ENCODE peak calls at places on chromosomes 1 and 21, in five cellular contexts. One of them, this sample, is unnamed.

GRCh38 chr1:153697191-153697872 is 18.8 kb downstream of the NPR1 start:
- DNase-seq in mucosa of descending colon: no peak
- DNase-seq in cardiac muscle cell: peak
- DNase-seq in suprapubic skin: no peak
- DNase-seq in stomach: no peak
- DNase-seq in this sample: no peak

GRCh38 chr1:159900086-159900680 is at the start of gene CFAP45:
- DNase-seq in mucosa of descending colon: peak
- DNase-seq in cardiac muscle cell: peak
- DNase-seq in suprapubic skin: peak
- DNase-seq in stomach: peak
- DNase-seq in this sample: no peak

GRCh38 chr1:89382479-89382878 is 18.6 kb downstream of the GBP6 start:
- DNase-seq in mucosa of descending colon: no peak
- DNase-seq in cardiac muscle cell: no peak
- DNase-seq in suprapubic skin: no peak
- DNase-seq in stomach: no peak
- DNase-seq in this sample: no peak

GRCh38 chr1:155038602-155039307 is 5.1 kb downstream of the DCST1 start:
- DNase-seq in mucosa of descending colon: peak
- DNase-seq in cardiac muscle cell: no peak
- DNase-seq in suprapubic skin: no peak
- DNase-seq in stomach: peak
- DNase-seq in this sample: no peak

GRCh38 chr1:153649137-153649866 is 9.2 kb upstream of the SNAPIN start:
- DNase-seq in mucosa of descending colon: no peak
- DNase-seq in cardiac muscle cell: no peak
- DNase-seq in suprapubic skin: peak
- DNase-seq in stomach: peak
- DNase-seq in this sample: no peak

GRCh38 chr1:27727126-27727525 is 1.4 kb downstream of the FAM76A start:
- DNase-seq in mucosa of descending colon: no peak
- DNase-seq in cardiac muscle cell: no peak
- DNase-seq in suprapubic skin: no peak
- DNase-seq in stomach: no peak
- DNase-seq in this sample: no peak

GRCh38 chr1:83998205-83998598 is 730 bp downstream of the TTLL7 start:
- DNase-seq in mucosa of descending colon: no peak
- DNase-seq in cardiac muscle cell: no peak
- DNase-seq in suprapubic skin: no peak
- DNase-seq in stomach: no peak
- DNase-seq in this sample: no peak

GRCh38 chr1:31984419-31985347 is 29.0 kb upstream of the KHDRBS1 start:
- DNase-seq in mucosa of descending colon: no peak
- DNase-seq in cardiac muscle cell: peak
- DNase-seq in suprapubic skin: no peak
- DNase-seq in stomach: no peak
- DNase-seq in this sample: no peak

GRCh38 chr1:198915327-198916231 is 276.7 kb downstream of the PTPRC start:
- DNase-seq in mucosa of descending colon: no peak
- DNase-seq in cardiac muscle cell: no peak
- DNase-seq in suprapubic skin: no peak
- DNase-seq in stomach: no peak
- DNase-seq in this sample: no peak

GRCh38 chr1:172279951-172280350 is 140.5 kb upstream of the C1orf105 start:
- DNase-seq in mucosa of descending colon: no peak
- DNase-seq in cardiac muscle cell: no peak
- DNase-seq in suprapubic skin: no peak
- DNase-seq in stomach: no peak
- DNase-seq in this sample: no peak

GRCh38 chr1:104856091-104856490 is 1106.4 kb downstream of the AMY1C start:
- DNase-seq in mucosa of descending colon: no peak
- DNase-seq in cardiac muscle cell: no peak
- DNase-seq in suprapubic skin: peak
- DNase-seq in stomach: no peak
- DNase-seq in this sample: no peak

GRCh38 chr1:215794151-215794550 is 227.0 kb downstream of the KCTD3 start:
- DNase-seq in mucosa of descending colon: no peak
- DNase-seq in cardiac muscle cell: no peak
- DNase-seq in suprapubic skin: no peak
- DNase-seq in stomach: no peak
- DNase-seq in this sample: no peak

GRCh38 chr1:168582690-168583325 is 6.4 kb downstream of the XCL1 start:
- DNase-seq in mucosa of descending colon: no peak
- DNase-seq in cardiac muscle cell: no peak
- DNase-seq in suprapubic skin: no peak
- DNase-seq in stomach: no peak
- DNase-seq in this sample: no peak

GRCh38 chr1:21247892-21248715 is 42.2 kb downstream of the ECE1 start:
- DNase-seq in mucosa of descending colon: no peak
- DNase-seq in cardiac muscle cell: no peak
- DNase-seq in suprapubic skin: no peak
- DNase-seq in stomach: no peak
- DNase-seq in this sample: no peak

GRCh38 chr1:58824753-58825389 is 41.0 kb upstream of the JUN start:
- DNase-seq in mucosa of descending colon: peak
- DNase-seq in cardiac muscle cell: no peak
- DNase-seq in suprapubic skin: no peak
- DNase-seq in stomach: peak
- DNase-seq in this sample: no peak

GRCh38 chr1:237891979-237892378 is 1.3 kb upstream of the ZP4 start:
- DNase-seq in mucosa of descending colon: no peak
- DNase-seq in cardiac muscle cell: no peak
- DNase-seq in suprapubic skin: no peak
- DNase-seq in stomach: no peak
- DNase-seq in this sample: no peak

GRCh38 chr1:17218939-17219338 is 14.0 kb downstream of the PADI1 start:
- DNase-seq in mucosa of descending colon: no peak
- DNase-seq in cardiac muscle cell: no peak
- DNase-seq in suprapubic skin: no peak
- DNase-seq in stomach: no peak
- DNase-seq in this sample: no peak

GRCh38 chr1:21659099-21659923 is 9.8 kb downstream of the RAP1GAP start:
- DNase-seq in mucosa of descending colon: peak
- DNase-seq in cardiac muscle cell: peak
- DNase-seq in suprapubic skin: no peak
- DNase-seq in stomach: peak
- DNase-seq in this sample: no peak

GRCh38 chr1:118563969-118564951 is 379.2 kb upstream of the SPAG17 start:
- DNase-seq in mucosa of descending colon: no peak
- DNase-seq in cardiac muscle cell: no peak
- DNase-seq in suprapubic skin: no peak
- DNase-seq in stomach: no peak
- DNase-seq in this sample: no peak

GRCh38 chr1:221963742-221964141 is 221.9 kb upstream of the DUSP10 start:
- DNase-seq in mucosa of descending colon: no peak
- DNase-seq in cardiac muscle cell: no peak
- DNase-seq in suprapubic skin: no peak
- DNase-seq in stomach: no peak
- DNase-seq in this sample: no peak

GRCh38 chr21:18041012-18041411 is 203.6 kb upstream of the CHODL start:
- DNase-seq in mucosa of descending colon: no peak
- DNase-seq in cardiac muscle cell: peak
- DNase-seq in suprapubic skin: no peak
- DNase-seq in stomach: no peak
- DNase-seq in this sample: no peak

GRCh38 chr21:38267136-38267535 is 10.3 kb downstream of the KCNJ15 start:
- DNase-seq in mucosa of descending colon: no peak
- DNase-seq in cardiac muscle cell: no peak
- DNase-seq in suprapubic skin: no peak
- DNase-seq in stomach: no peak
- DNase-seq in this sample: no peak

GRCh38 chr1:222543817-222544216 is 4.1 kb downstream of the HHIPL2 start:
- DNase-seq in mucosa of descending colon: no peak
- DNase-seq in cardiac muscle cell: no peak
- DNase-seq in suprapubic skin: no peak
- DNase-seq in stomach: no peak
- DNase-seq in this sample: no peak

DNA sequence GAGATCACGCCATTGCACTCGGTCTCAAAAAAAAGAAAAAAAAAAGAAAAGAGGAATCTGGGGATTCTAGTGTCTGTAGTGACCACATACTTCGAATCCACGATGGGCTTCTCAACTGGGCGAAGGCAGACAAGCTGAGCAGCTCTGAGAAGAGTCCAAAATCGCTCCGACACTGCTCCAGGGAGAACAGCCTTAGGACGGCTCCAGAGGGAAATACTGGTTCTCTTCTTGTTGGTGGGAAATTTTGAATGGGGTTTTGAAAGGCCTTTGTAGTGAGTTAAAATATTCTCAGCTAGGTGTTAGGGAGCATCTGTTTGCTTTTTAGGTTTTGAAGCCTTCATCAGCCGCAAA is 18.3 kb upstream of the HJV start:
- DNase-seq in mucosa of descending colon: no peak
- DNase-seq in cardiac muscle cell: no peak
- DNase-seq in suprapubic skin: no peak
- DNase-seq in stomach: no peak
- DNase-seq in this sample: no peak
- H3K4me3 ChIP-seq in mucosa of descending colon: no peak
- H3K4me3 ChIP-seq in cardiac muscle cell: no peak
- H3K4me3 ChIP-seq in suprapubic skin: peak
- H3K4me3 ChIP-seq in stomach: peak
- H3K4me3 ChIP-seq in this sample: no peak

DNA sequence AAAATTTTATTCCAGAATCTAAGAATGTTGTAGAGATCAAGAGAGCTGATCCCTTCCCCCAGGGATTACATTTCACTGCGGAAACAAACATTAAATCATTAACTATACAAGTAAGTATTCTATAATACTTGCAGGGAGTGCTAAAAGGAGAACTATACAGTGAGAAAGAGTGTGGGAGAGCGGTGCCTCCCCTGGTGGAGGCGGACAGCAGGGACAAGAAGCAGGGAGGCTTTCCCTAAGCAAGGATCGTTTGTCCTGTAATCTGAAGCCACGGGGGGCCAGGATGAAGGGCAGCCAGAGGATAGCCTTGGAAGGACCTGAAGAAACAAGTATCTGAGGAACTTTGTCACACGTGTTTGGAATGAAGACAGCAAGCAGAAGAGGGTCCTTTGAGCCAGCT is 40.1 kb downstream of the SLC9C2 start:
- DNase-seq in mucosa of descending colon: no peak
- DNase-seq in cardiac muscle cell: no peak
- DNase-seq in suprapubic skin: no peak
- DNase-seq in stomach: no peak
- DNase-seq in this sample: no peak
- TF ChIP-seq CTCF in mucosa of descending colon: no peak
- TF ChIP-seq CTCF in cardiac muscle cell: no peak
- TF ChIP-seq CTCF in suprapubic skin: no peak
- TF ChIP-seq CTCF in stomach: no peak
- TF ChIP-seq CTCF in this sample: peak

DNA sequence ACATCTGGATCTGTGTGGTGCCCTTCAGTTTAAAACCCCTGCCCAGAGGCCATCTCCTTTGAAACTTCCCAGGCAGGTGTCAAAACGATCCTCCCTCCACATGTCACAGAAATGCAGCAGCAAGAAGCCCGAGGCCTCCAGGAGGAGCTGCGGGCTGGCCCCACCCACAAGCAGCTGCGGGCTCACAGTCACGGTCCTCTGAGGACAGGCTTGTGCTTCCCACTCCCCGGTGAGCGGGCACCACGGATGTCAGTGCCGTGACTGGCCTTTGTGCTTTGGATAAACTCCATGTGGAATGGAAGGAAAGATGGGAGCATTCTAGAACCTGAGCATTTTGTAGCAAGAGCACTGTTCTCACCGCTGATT is 65.8 kb downstream of the SIK1 start:
- DNase-seq in mucosa of descending colon: peak
- DNase-seq in cardiac muscle cell: no peak
- DNase-seq in suprapubic skin: no peak
- DNase-seq in stomach: no peak
- DNase-seq in this sample: no peak
- H3K4me3 ChIP-seq in mucosa of descending colon: no peak
- H3K4me3 ChIP-seq in cardiac muscle cell: no peak
- H3K4me3 ChIP-seq in suprapubic skin: peak
- H3K4me3 ChIP-seq in stomach: no peak
- H3K4me3 ChIP-seq in this sample: no peak

DNA sequence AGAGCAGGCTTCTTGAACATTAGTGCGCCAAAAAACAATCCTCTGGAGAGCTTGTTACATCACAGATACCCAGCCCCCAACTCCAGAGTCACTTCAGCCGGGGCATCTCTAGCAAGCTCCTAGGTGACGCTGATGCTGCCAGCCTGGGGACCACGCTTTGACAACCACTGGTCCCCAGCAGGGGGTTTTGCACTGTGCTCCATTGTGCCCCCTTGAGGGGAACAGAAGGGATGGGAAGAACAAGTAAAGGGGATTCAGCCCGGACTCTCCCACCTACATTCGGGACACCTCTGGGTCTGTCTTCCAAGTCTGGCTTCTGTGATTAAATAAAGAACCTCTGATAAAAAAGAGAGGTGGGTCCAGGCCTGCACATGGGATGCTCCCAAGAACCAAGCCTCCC is 60.4 kb downstream of the ATP5PO start:
- DNase-seq in mucosa of descending colon: no peak
- DNase-seq in cardiac muscle cell: no peak
- DNase-seq in suprapubic skin: no peak
- DNase-seq in stomach: no peak
- DNase-seq in this sample: no peak
- TF ChIP-seq CTCF in mucosa of descending colon: no peak
- TF ChIP-seq CTCF in cardiac muscle cell: peak
- TF ChIP-seq CTCF in suprapubic skin: no peak
- TF ChIP-seq CTCF in stomach: no peak
- TF ChIP-seq CTCF in this sample: peak

This sample was measured in AG09309.